ENCODE peak calls at places on chromosome 4, in nine cellular contexts. O is anterior cingulate cortex; I is T-cell; Y is NCI-H2029 treated with DMSO at 0.1 percent for 48 hours; R is activated T-cell treated with anti-CD3 and anti-CD28 coated beads, Interleukin-2, amount 50 U/mL, for 1 hour; K is ovary; H is activated CD8-positive, alpha-beta memory T cell treated with anti-CD3 and anti-CD28 coated beads for 4 hours; U is M059J; W is activated CD4-positive, alpha-beta T cell treated with anti-CD3 and anti-CD28 coated beads, Interleukin-2, amount 50 U/mL, for 1 hour. Z is an unnamed sample.

GRCh38 chr4:140308366-140309123 is 64.9 kb upstream of the SCOC start:
- DNase-seq in W (no peak), H (no peak), I (no peak), O (peak), K (peak), R (no peak), U (peak), Y (no peak), Z (no peak)

GRCh38 chr4:187191676-187192075 is 468.0 kb upstream of the FAT1 start:
- DNase-seq in R (no peak), O (no peak), Y (no peak), W (no peak), I (no peak), H (no peak), K (no peak), U (no peak), Z (no peak)

GRCh38 chr4:109945056-109945455 is 32.4 kb downstream of the EGF start:
- DNase-seq in K (no peak), U (no peak), W (no peak), I (no peak), O (no peak), H (no peak), R (no peak), Y (no peak), Z (peak)

GRCh38 chr4:176189891-176190795 is 5.2 kb downstream of the SPATA4 start:
- DNase-seq in Y (no peak), O (no peak), K (no peak), R (no peak), U (peak), I (no peak), W (no peak), H (no peak), Z (no peak)

GRCh38 chr4:26217961-26218676 is 102.7 kb upstream of the RBPJ start:
- DNase-seq in R (no peak), W (no peak), K (no peak), O (peak), I (no peak), Y (no peak), U (no peak), H (no peak), Z (no peak)

GRCh38 chr4:149997881-149998421 is 80.3 kb upstream of the DCLK2 start:
- DNase-seq in Y (peak), K (no peak), U (peak), R (no peak), H (no peak), W (no peak), I (no peak), O (no peak), Z (no peak)

GRCh38 chr4:181564616-181565015 is 678.6 kb upstream of the TENM3 start:
- DNase-seq in U (peak), W (no peak), K (no peak), R (no peak), O (no peak), H (no peak), Y (no peak), I (no peak), Z (no peak)

GRCh38 chr4:160319221-160319867 is 1216.5 kb downstream of the RAPGEF2 start:
- DNase-seq in O (no peak), W (no peak), K (no peak), I (no peak), R (no peak), U (peak), Y (no peak), H (no peak), Z (no peak)

GRCh38 chr4:76526585-76526990 is 91.6 kb downstream of the SHROOM3 start:
- DNase-seq in I (no peak), Y (peak), R (no peak), H (no peak), K (no peak), W (no peak), O (no peak), U (no peak), Z (no peak)

GRCh38 chr4:184401397-184402171 is 72.8 kb downstream of the IRF2 start:
- DNase-seq in W (no peak), Y (no peak), R (no peak), U (no peak), H (no peak), I (no peak), K (no peak), O (no peak), Z (no peak)

GRCh38 chr4:1582227-1582626 is 101.9 kb downstream of the FAM53A start:
- DNase-seq in K (peak), W (no peak), R (no peak), H (no peak), O (no peak), Y (no peak), I (no peak), U (no peak), Z (no peak)

GRCh38 chr4:1859389-1859753 is 3.4 kb upstream of the LETM1 start:
- DNase-seq in Y (no peak), H (no peak), O (no peak), U (no peak), W (no peak), K (no peak), I (no peak), R (no peak), Z (no peak)

GRCh38 chr4:98773638-98774037 is 115.2 kb upstream of the TSPAN5 start:
- DNase-seq in W (no peak), O (no peak), Y (no peak), I (no peak), K (peak), U (no peak), R (no peak), H (no peak), Z (no peak)

GRCh38 chr4:184148871-184149637 is 68.6 kb downstream of the ENPP6 start:
- DNase-seq in R (no peak), W (no peak), O (no peak), K (no peak), H (no peak), U (no peak), I (no peak), Y (no peak), Z (no peak)

GRCh38 chr4:78100060-78100459 is 42.9 kb downstream of the FRAS1 start:
- DNase-seq in R (no peak), Y (no peak), U (no peak), H (no peak), I (no peak), O (no peak), W (no peak), K (no peak), Z (no peak)

GRCh38 chr4:95693594-95693993 is 144.8 kb upstream of the UNC5C start:
- DNase-seq in H (no peak), I (no peak), O (no peak), U (peak), W (no peak), R (no peak), K (no peak), Y (no peak), Z (no peak)

GRCh38 chr4:126530996-126531585 is 1101.7 kb upstream of the INTU start:
- DNase-seq in I (no peak), Y (no peak), O (no peak), W (no peak), H (no peak), U (no peak), R (no peak), K (no peak), Z (no peak)

GRCh38 chr4:150750824-150751223 is 168.9 kb downstream of the MAB21L2 start:
- DNase-seq in U (no peak), K (no peak), O (no peak), Y (no peak), I (no peak), R (no peak), H (no peak), W (no peak), Z (no peak)

GRCh38 chr4:174212061-174212460 is 71.4 kb downstream of the FBXO8 start:
- DNase-seq in R (no peak), O (no peak), K (no peak), Y (no peak), H (no peak), I (no peak), U (no peak), W (no peak), Z (no peak)

GRCh38 chr4:141283563-141283962 is 62.9 kb downstream of the ZNF330 start:
- DNase-seq in R (no peak), Y (no peak), W (no peak), H (no peak), I (no peak), O (no peak), U (no peak), K (no peak), Z (no peak)

GRCh38 chr4:152534541-152535231 is 1.2 kb downstream of the FBXW7 start:
- DNase-seq in K (peak), R (peak), O (peak), H (no peak), Y (no peak), W (peak), U (peak), I (peak), Z (no peak)